ENCODE peak calls at places on chromosomes 11 and 22, in four cellular contexts. J is SK-N-SH, B is GM12878, G is HepG2. F is an unnamed sample.

GRCh38 chr11:123202155-123202714 is 7.2 kb upstream of the CLMP start:
- DNase-seq in J (peak), B (no peak), G (no peak), F (no peak)

GRCh38 chr11:117572671-117573070 is 224.3 kb downstream of the DSCAML1 start:
- DNase-seq in J (no peak), B (no peak), G (no peak), F (no peak)

GRCh38 chr11:11816511-11817319 is 25.1 kb upstream of the USP47 start:
- DNase-seq in J (no peak), B (no peak), G (no peak), F (no peak)

GRCh38 chr11:57202282-57202681 is 20.5 kb downstream of the LRRC55 start:
- DNase-seq in J (no peak), B (no peak), G (no peak), F (no peak)

GRCh38 chr11:1784761-1785650 is 21.3 kb upstream of the CTSD start:
- DNase-seq in J (no peak), B (no peak), G (no peak), F (no peak)

GRCh38 chr11:65410936-65411680 is 11.5 kb upstream of the NEAT1 start:
- DNase-seq in J (no peak), B (no peak), G (no peak), F (no peak)

GRCh38 chr22:35622132-35622913 is 5.2 kb upstream of the MB start:
- DNase-seq in J (peak), B (no peak), G (no peak), F (peak)

GRCh38 chr11:121544956-121545355 is 92.2 kb upstream of the SORL1-AS1 start:
- DNase-seq in J (no peak), B (no peak), G (no peak), F (no peak)

GRCh38 chr11:117872962-117873827 is 3.3 kb downstream of the FXYD6 start:
- DNase-seq in J (no peak), B (no peak), G (no peak), F (no peak)

GRCh38 chr11:94769897-94770296 is 1.7 kb downstream of the AMOTL1 start:
- DNase-seq in J (no peak), B (no peak), G (no peak), F (no peak)
- TF ChIP-seq USF2 in J (no peak), B (no peak), G (no peak), F (no peak)

GRCh38 chr11:47992959-47993820 is 12.8 kb downstream of the PTPRJ start:
- DNase-seq in J (no peak), B (no peak), G (no peak), F (peak)

GRCh38 chr11:47991894-47992293 is 11.5 kb downstream of the PTPRJ start:
- DNase-seq in J (no peak), B (no peak), G (no peak), F (no peak)

GRCh38 chr11:47994417-47994816 is 14.1 kb downstream of the PTPRJ start:
- DNase-seq in J (no peak), B (no peak), G (no peak), F (no peak)

GRCh38 chr11:47989779-47990178 is 9.4 kb downstream of the PTPRJ start:
- DNase-seq in J (no peak), B (no peak), G (no peak), F (no peak)

GRCh38 chr11:47991266-47991830 is 11.0 kb downstream of the PTPRJ start:
- DNase-seq in J (no peak), B (no peak), G (no peak), F (no peak)
- TF ChIP-seq PBX3 in J (no peak), B (no peak), G (no peak), F (no peak)

GRCh38 chr11:127224276-127224675 is 223.7 kb upstream of the KIRREL3 start:
- DNase-seq in J (no peak), B (no peak), G (no peak), F (no peak)

GRCh38 chr11:127223633-127224032 is 223.1 kb upstream of the KIRREL3 start:
- DNase-seq in J (no peak), B (no peak), G (no peak), F (no peak)

GRCh38 chr11:127219704-127220103 is 219.1 kb upstream of the KIRREL3 start:
- DNase-seq in J (no peak), B (no peak), G (no peak), F (no peak)

GRCh38 chr11:127225619-127226018 is 225.0 kb upstream of the KIRREL3 start:
- DNase-seq in J (no peak), B (no peak), G (no peak), F (no peak)

DNA sequence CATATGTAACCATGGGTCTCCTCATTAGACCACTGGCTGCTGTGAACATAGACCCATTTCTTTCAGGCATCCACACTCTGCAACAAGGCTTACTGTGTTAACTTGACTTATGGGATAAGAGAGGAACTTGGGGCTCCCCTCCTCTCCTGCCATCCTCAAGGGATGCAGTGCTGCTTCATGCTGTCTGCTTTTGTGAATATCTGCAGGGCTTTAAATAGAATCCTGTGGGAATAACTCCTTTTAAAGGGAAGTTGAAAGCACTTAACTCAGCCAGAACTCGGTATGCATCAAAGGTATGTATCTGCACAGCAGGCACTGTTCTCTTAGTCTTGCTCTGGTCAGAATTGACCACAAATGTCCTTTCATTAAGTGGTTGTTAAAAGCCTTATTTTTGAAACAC is 222.5 kb upstream of the KIRREL3 start:
- DNase-seq in J (no peak), B (no peak), G (no peak), F (no peak)
- TF ChIP-seq EP300 in J (no peak), B (no peak), G (no peak), F (no peak)

GRCh38 chr22:20976291-20976877 is 5.7 kb upstream of the LZTR1 start:
- DNase-seq in J (no peak), B (no peak), G (no peak), F (no peak)
- TF ChIP-seq USF2 in J (no peak), B (no peak), G (no peak), F (no peak)

GRCh38 chr11:62336949-62337681 is at the start of gene ASRGL1:
- DNase-seq in J (peak), B (peak), G (peak), F (peak)
- TF ChIP-seq PBX3 in J (no peak), B (no peak), G (no peak), F (no peak)

GRCh38 chr11:68127791-68128681 is 6.8 kb upstream of the CHKA start:
- DNase-seq in J (peak), B (no peak), G (peak), F (no peak)
- TF ChIP-seq EP300 in J (no peak), B (no peak), G (peak), F (no peak)

GRCh38 chr11:82007536-82007935 is 726.1 kb downstream of the FAM181B start:
- DNase-seq in J (no peak), B (no peak), G (no peak), F (no peak)
- TF ChIP-seq USF2 in J (no peak), B (no peak), G (no peak), F (no peak)

GRCh38 chr11:16604784-16605439 is 133.5 kb upstream of the C11orf58 start:
- DNase-seq in J (peak), B (no peak), G (no peak), F (peak)
- TF ChIP-seq PBX3 in J (no peak), B (no peak), G (no peak), F (no peak)

DNA sequence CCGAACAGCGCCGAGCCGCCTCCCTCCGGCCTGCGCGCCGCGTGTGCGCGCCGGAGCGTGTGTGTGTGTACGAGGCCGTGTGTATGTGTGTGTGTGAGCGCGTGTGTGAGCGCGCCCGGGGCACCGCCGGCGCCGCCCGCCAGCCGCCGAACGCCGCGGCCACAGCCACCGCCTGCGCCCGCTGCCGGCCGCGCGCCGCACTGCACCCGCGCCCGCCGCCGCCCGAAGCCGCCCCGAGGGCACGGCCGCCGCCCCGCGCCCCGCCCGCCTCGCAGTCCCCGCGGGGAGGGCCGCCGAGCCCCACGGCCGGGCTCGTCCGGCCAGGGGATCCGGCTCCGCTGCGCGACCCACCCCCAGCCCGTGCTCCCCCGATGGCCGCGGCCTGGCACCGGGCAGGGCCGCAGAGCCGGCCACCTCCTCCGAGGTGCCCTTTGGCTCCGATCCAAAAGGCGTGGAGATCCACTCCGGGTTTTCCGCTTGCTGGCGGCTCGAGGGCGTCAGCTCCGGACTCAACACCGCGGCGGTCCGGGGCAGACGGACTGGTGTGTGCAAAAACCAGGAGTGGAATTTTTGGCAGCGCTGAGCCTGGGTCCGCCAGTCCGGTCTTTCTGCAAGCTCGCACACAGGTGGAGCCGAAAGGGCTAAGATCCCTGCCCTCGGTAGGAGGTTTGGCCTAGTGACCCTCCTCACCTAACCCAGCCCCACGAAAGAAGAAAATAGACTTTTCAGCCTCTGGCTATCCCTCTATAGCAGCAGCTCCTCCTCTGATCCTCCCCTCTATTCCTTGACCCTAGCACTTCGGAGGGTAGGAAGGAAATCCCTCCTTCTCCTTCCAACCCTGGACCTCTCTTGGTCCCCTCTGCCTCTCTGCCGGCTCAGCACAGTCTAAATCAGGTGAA is at the start of gene SYT7:
- DNase-seq in J (peak), B (peak), G (peak), F (peak)
- TF ChIP-seq EP300 in J (no peak), B (no peak), G (no peak), F (no peak)

DNA sequence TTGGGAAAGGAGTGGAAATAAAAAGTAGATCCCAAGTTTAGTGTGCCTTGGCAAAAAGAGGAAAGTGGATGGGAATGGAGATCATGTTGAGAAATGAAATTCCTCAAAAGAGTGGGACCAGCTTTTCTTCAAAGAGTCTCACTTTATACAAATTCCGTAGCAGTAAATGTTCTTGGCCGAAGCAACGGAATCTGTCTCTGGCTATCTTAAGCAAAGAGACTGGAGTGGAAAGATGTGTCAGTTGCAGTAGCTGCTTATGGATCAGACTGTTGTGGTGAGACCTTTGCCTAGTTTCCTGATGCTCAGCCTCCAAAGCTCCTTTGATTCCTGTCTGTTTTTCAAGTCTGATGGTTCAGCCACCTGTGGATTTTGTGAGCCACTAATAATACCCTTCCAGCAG is 73.6 kb downstream of the CSTPP1 start:
- DNase-seq in J (no peak), B (no peak), G (no peak), F (no peak)
- TF ChIP-seq USF2 in J (no peak), B (no peak), G (no peak), F (no peak)

F was measured in A549.